ENCODE peak calls at places on chromosomes 16 and 17, in five cellular contexts. Q, I, F, T and R are unnamed samples.

GRCh38 chr16:70685061-70685937 is 554 bp downstream of the MTSS2 start:
- DNase-seq in Q (peak), I (no peak), F (no peak), T (peak), R (peak)

GRCh38 chr16:48330847-48331204 is 54.4 kb downstream of the SIAH1 start:
- DNase-seq in Q (no peak), I (no peak), F (no peak), T (no peak), R (no peak)

GRCh38 chr16:30837904-30838303 is 50.9 kb upstream of the ZNF629 start:
- DNase-seq in Q (no peak), I (no peak), F (no peak), T (no peak), R (no peak)

GRCh38 chr17:65495255-65496060 is 66.0 kb downstream of the AXIN2 start:
- DNase-seq in Q (no peak), I (no peak), F (no peak), T (no peak), R (no peak)

GRCh38 chr17:81901167-81902022 is 643 bp upstream of the NPB start:
- DNase-seq in Q (no peak), I (no peak), F (no peak), T (no peak), R (no peak)

GRCh38 chr16:57023541-57024249 is 34.3 kb downstream of the NLRC5 start:
- DNase-seq in Q (no peak), I (no peak), F (no peak), T (no peak), R (no peak)

GRCh38 chr16:58196898-58197313 is 1.0 kb downstream of the CSNK2A2 start:
- DNase-seq in Q (no peak), I (no peak), F (peak), T (no peak), R (peak)

GRCh38 chr17:61335845-61336655 is 63.6 kb upstream of the TBX2 start:
- DNase-seq in Q (no peak), I (no peak), F (no peak), T (peak), R (no peak)

GRCh38 chr17:15649861-15650391 is 30.4 kb upstream of the FBXW10B start:
- DNase-seq in Q (no peak), I (no peak), F (peak), T (peak), R (no peak)

GRCh38 chr17:17151962-17152361 is 54.2 kb downstream of the PLD6 start:
- DNase-seq in Q (no peak), I (no peak), F (peak), T (peak), R (no peak)

GRCh38 chr16:67270931-67271338 is 8.4 kb upstream of the PLEKHG4 start:
- DNase-seq in Q (no peak), I (no peak), F (no peak), T (peak), R (no peak)

GRCh38 chr17:69967910-69968411 is 107.1 kb upstream of the KCNJ16 start:
- DNase-seq in Q (no peak), I (no peak), F (peak), T (no peak), R (no peak)

GRCh38 chr16:72568502-72568901 is 396.5 kb upstream of the PMFBP1 start:
- DNase-seq in Q (no peak), I (no peak), F (no peak), T (no peak), R (no peak)

GRCh38 chr16:53945996-53946395 is 242.0 kb downstream of the FTO start:
- DNase-seq in Q (peak), I (peak), F (peak), T (no peak), R (no peak)

GRCh38 chr17:56987283-56987834 is 9.4 kb downstream of the SCPEP1 start:
- DNase-seq in Q (no peak), I (no peak), F (no peak), T (no peak), R (no peak)

GRCh38 chr16:9846362-9847099 is 335.7 kb downstream of the GRIN2A start:
- DNase-seq in Q (no peak), I (no peak), F (no peak), T (no peak), R (no peak)

GRCh38 chr16:67504190-67505021 is 21.1 kb upstream of the AGRP start:
- DNase-seq in Q (no peak), I (peak), F (no peak), T (peak), R (peak)

GRCh38 chr16:48523415-48524204 is 86.4 kb downstream of the N4BP1 start:
- DNase-seq in Q (no peak), I (no peak), F (no peak), T (no peak), R (no peak)

GRCh38 chr17:51435641-51436091 is 175.3 kb downstream of the UTP18 start:
- DNase-seq in Q (peak), I (peak), F (peak), T (no peak), R (peak)

GRCh38 chr16:73369841-73370240 is 321.9 kb upstream of the ZFHX3 start:
- DNase-seq in Q (no peak), I (no peak), F (no peak), T (no peak), R (no peak)

GRCh38 chr17:31495049-31495885 is 103.8 kb downstream of the RAB11FIP4 start:
- DNase-seq in Q (no peak), I (no peak), F (no peak), T (peak), R (no peak)

GRCh38 chr16:31439519-31439918 is 3.1 kb downstream of the ZNF843 start:
- DNase-seq in Q (no peak), I (no peak), F (no peak), T (no peak), R (no peak)

GRCh38 chr17:46848534-46848933 is 2.8 kb upstream of the WNT9B start:
- DNase-seq in Q (no peak), I (no peak), F (no peak), T (no peak), R (no peak)

GRCh38 chr16:19348578-19349315 is 63.2 kb downstream of the CLEC19A start:
- DNase-seq in Q (no peak), I (no peak), F (no peak), T (no peak), R (no peak)

GRCh38 chr17:31787857-31788570 is 71.0 kb downstream of the COPRS start:
- DNase-seq in Q (no peak), I (no peak), F (peak), T (no peak), R (no peak)

GRCh38 chr17:57902117-57902799 is 52.4 kb upstream of the MRPS23 start:
- DNase-seq in Q (no peak), I (peak), F (no peak), T (no peak), R (peak)

GRCh38 chr17:48925991-48926342 is 17.8 kb downstream of the UBE2Z start:
- DNase-seq in Q (no peak), I (no peak), F (no peak), T (no peak), R (no peak)

GRCh38 chr17:80367510-80367909 is 47.5 kb upstream of the ENDOV start:
- DNase-seq in Q (no peak), I (no peak), F (no peak), T (no peak), R (no peak)

GRCh38 chr17:41343031-41343430 is 7.6 kb downstream of the KRT33A start:
- DNase-seq in Q (no peak), I (no peak), F (no peak), T (no peak), R (no peak)

GRCh38 chr16:60675022-60675421 is 1361.2 kb downstream of the CDH8 start:
- DNase-seq in Q (no peak), I (no peak), F (no peak), T (no peak), R (no peak)

GRCh38 chr17:61399131-61400057 is at the start of gene TBX2:
- DNase-seq in Q (peak), I (no peak), F (peak), T (peak), R (no peak)

GRCh38 chr16:6726621-6727020 is 606.0 kb upstream of the RBFOX1 start:
- DNase-seq in Q (no peak), I (no peak), F (no peak), T (no peak), R (no peak)

GRCh38 chr17:48791128-48792032 is 25.6 kb downstream of the TTLL6 start:
- DNase-seq in Q (peak), I (peak), F (peak), T (peak), R (peak)

GRCh38 chr16:31513126-31513525 is 4.9 kb upstream of the RUSF1 start:
- DNase-seq in Q (no peak), I (no peak), F (peak), T (no peak), R (no peak)

GRCh38 chr17:14301761-14302401 is 1.0 kb downstream of the HS3ST3B1 start:
- DNase-seq in Q (peak), I (no peak), F (peak), T (peak), R (peak)

GRCh38 chr17:50955667-50956120 is 89.5 kb upstream of the TOB1 start:
- DNase-seq in Q (no peak), I (no peak), F (no peak), T (no peak), R (no peak)

GRCh38 chr16:86569843-86570447 is 3.3 kb downstream of the FOXC2 start:
- DNase-seq in Q (no peak), I (no peak), F (no peak), T (no peak), R (no peak)

GRCh38 chr16:86568677-86569623 is 2.3 kb downstream of the FOXC2 start:
- DNase-seq in Q (no peak), I (no peak), F (no peak), T (no peak), R (no peak)

GRCh38 chr16:86566601-86566965 is at the start of gene FOXC2:
- DNase-seq in Q (peak), I (no peak), F (peak), T (peak), R (peak)

GRCh38 chr16:86566966-86567700 is 504 bp downstream of the FOXC2 start:
- DNase-seq in Q (peak), I (no peak), F (peak), T (no peak), R (no peak)

GRCh38 chr16:86567701-86568571 is 1.3 kb downstream of the FOXC2 start:
- DNase-seq in Q (peak), I (no peak), F (peak), T (no peak), R (no peak)
- TF ChIP-seq CTCF in Q (no peak), I (no peak), F (no peak), T (peak), R (no peak)

GRCh38 chr17:34852614-34853013 is 108.6 kb downstream of the CCT6B start:
- DNase-seq in Q (no peak), I (no peak), F (no peak), T (no peak), R (no peak)
- TF ChIP-seq CTCF in Q (peak), I (no peak), F (no peak), T (no peak), R (no peak)

GRCh38 chr17:63955791-63956190 is 16.9 kb downstream of the SCN4A start:
- DNase-seq in Q (no peak), I (no peak), F (no peak), T (no peak), R (no peak)

GRCh38 chr17:63956296-63956920 is 16.3 kb downstream of the SCN4A start:
- DNase-seq in Q (no peak), I (no peak), F (peak), T (no peak), R (no peak)

GRCh38 chr17:63950940-63951907 is 19.1 kb upstream of the CD79B start:
- DNase-seq in Q (peak), I (peak), F (no peak), T (no peak), R (peak)

GRCh38 chr17:63955232-63955631 is 17.5 kb downstream of the SCN4A start:
- DNase-seq in Q (no peak), I (no peak), F (no peak), T (no peak), R (no peak)

DNA sequence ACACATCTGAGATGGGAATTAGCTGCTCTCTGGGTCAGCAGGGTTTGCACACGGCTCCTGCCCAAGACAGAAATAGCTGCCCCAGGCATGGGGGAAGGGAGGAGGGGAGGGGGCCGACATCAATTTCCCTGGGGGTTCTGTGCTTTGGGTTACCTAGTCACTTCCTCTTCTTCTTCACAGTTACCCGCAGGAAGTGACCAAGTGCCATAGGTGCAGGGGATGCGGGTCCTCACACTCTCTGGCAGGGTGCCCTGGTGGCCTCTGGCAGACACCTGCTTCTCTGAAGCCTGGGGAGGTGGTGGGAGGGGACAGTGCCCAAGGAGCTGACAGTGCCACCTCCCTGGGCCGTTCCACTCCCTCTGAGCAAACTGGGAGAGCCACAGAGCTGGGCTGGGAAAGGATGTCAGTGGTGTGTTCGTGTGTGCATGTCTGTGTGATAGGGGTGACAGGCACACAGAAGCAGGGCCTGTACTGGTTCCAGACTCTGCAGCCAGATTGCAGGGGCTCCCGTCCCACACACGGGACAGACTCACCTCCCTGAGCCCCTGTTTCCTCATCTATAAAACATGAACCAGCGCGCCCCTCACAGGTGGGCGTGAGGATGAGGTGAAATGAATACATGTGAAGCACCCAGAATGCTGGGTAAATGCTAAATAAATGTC is 18.2 kb downstream of the SCN4A start:
- DNase-seq in Q (no peak), I (peak), F (no peak), T (no peak), R (no peak)
- TF ChIP-seq CTCF in Q (no peak), I (no peak), F (no peak), T (no peak), R (peak)

GRCh38 chr17:1733759-1734158 is 8.9 kb upstream of the SERPINF2 start:
- DNase-seq in Q (no peak), I (no peak), F (no peak), T (peak), R (no peak)
- TF ChIP-seq CTCF in Q (no peak), I (no peak), F (no peak), T (no peak), R (no peak)